ENCODE peak calls at places on chromosome 14, in nine cellular contexts. One of them, this sample, is unnamed.

GRCh38 chr14:20632831-20633771 is 8.4 kb downstream of the OR6S1 start:
- DNase-seq in activated CD4-positive, CD25-positive, alpha-beta regulatory T cell treated with anti-CD3 and anti-CD28 coated beads, Interleukin-2, amount 50 U/mL, for 72 hours: peak
- DNase-seq in germinal center: peak
- DNase-seq in AG08395: peak
- DNase-seq in hypothalamus: no peak
- DNase-seq in activated CD8-positive, alpha-beta memory T cell treated with anti-CD3 and anti-CD28 coated beads for 4 hours: no peak
- DNase-seq in posterior vena cava: peak
- DNase-seq in caudate nucleus: peak
- DNase-seq in dorsolateral prefrontal cortex: no peak
- DNase-seq in this sample: peak

GRCh38 chr14:52220924-52221802 is 46.3 kb upstream of the PTGDR start:
- DNase-seq in dorsolateral prefrontal cortex: no peak
- DNase-seq in caudate nucleus: no peak
- DNase-seq in activated CD4-positive, CD25-positive, alpha-beta regulatory T cell treated with anti-CD3 and anti-CD28 coated beads, Interleukin-2, amount 50 U/mL, for 72 hours: peak
- DNase-seq in hypothalamus: no peak
- DNase-seq in posterior vena cava: no peak
- DNase-seq in activated CD8-positive, alpha-beta memory T cell treated with anti-CD3 and anti-CD28 coated beads for 4 hours: no peak
- DNase-seq in AG08395: no peak
- DNase-seq in germinal center: no peak
- DNase-seq in this sample: no peak

GRCh38 chr14:81625343-81625742 is 91.7 kb upstream of the SEL1L start:
- DNase-seq in activated CD8-positive, alpha-beta memory T cell treated with anti-CD3 and anti-CD28 coated beads for 4 hours: no peak
- DNase-seq in activated CD4-positive, CD25-positive, alpha-beta regulatory T cell treated with anti-CD3 and anti-CD28 coated beads, Interleukin-2, amount 50 U/mL, for 72 hours: no peak
- DNase-seq in caudate nucleus: no peak
- DNase-seq in posterior vena cava: no peak
- DNase-seq in germinal center: no peak
- DNase-seq in hypothalamus: no peak
- DNase-seq in dorsolateral prefrontal cortex: no peak
- DNase-seq in AG08395: peak
- DNase-seq in this sample: peak

GRCh38 chr14:69090187-69090789 is 62.6 kb downstream of the DCAF5 start:
- DNase-seq in activated CD8-positive, alpha-beta memory T cell treated with anti-CD3 and anti-CD28 coated beads for 4 hours: peak
- DNase-seq in posterior vena cava: no peak
- DNase-seq in AG08395: peak
- DNase-seq in dorsolateral prefrontal cortex: peak
- DNase-seq in activated CD4-positive, CD25-positive, alpha-beta regulatory T cell treated with anti-CD3 and anti-CD28 coated beads, Interleukin-2, amount 50 U/mL, for 72 hours: no peak
- DNase-seq in hypothalamus: no peak
- DNase-seq in caudate nucleus: no peak
- DNase-seq in germinal center: peak
- DNase-seq in this sample: peak

GRCh38 chr14:53964249-53964648 is 7.6 kb upstream of the BMP4 start:
- DNase-seq in germinal center: no peak
- DNase-seq in posterior vena cava: no peak
- DNase-seq in AG08395: no peak
- DNase-seq in hypothalamus: no peak
- DNase-seq in caudate nucleus: no peak
- DNase-seq in activated CD8-positive, alpha-beta memory T cell treated with anti-CD3 and anti-CD28 coated beads for 4 hours: no peak
- DNase-seq in dorsolateral prefrontal cortex: no peak
- DNase-seq in activated CD4-positive, CD25-positive, alpha-beta regulatory T cell treated with anti-CD3 and anti-CD28 coated beads, Interleukin-2, amount 50 U/mL, for 72 hours: no peak
- DNase-seq in this sample: no peak

GRCh38 chr14:95098984-95099599 is 58.2 kb downstream of the DICER1 start:
- DNase-seq in dorsolateral prefrontal cortex: peak
- DNase-seq in hypothalamus: peak
- DNase-seq in activated CD8-positive, alpha-beta memory T cell treated with anti-CD3 and anti-CD28 coated beads for 4 hours: peak
- DNase-seq in AG08395: peak
- DNase-seq in caudate nucleus: peak
- DNase-seq in germinal center: no peak
- DNase-seq in posterior vena cava: peak
- DNase-seq in activated CD4-positive, CD25-positive, alpha-beta regulatory T cell treated with anti-CD3 and anti-CD28 coated beads, Interleukin-2, amount 50 U/mL, for 72 hours: no peak
- DNase-seq in this sample: peak

GRCh38 chr14:71753126-71753830 is 179.0 kb upstream of the RGS6 start:
- DNase-seq in caudate nucleus: peak
- DNase-seq in activated CD4-positive, CD25-positive, alpha-beta regulatory T cell treated with anti-CD3 and anti-CD28 coated beads, Interleukin-2, amount 50 U/mL, for 72 hours: peak
- DNase-seq in activated CD8-positive, alpha-beta memory T cell treated with anti-CD3 and anti-CD28 coated beads for 4 hours: peak
- DNase-seq in dorsolateral prefrontal cortex: peak
- DNase-seq in germinal center: peak
- DNase-seq in posterior vena cava: peak
- DNase-seq in AG08395: peak
- DNase-seq in hypothalamus: peak
- DNase-seq in this sample: peak

GRCh38 chr14:67798731-67799130 is 17.7 kb downstream of the ZFYVE26 start:
- DNase-seq in hypothalamus: no peak
- DNase-seq in AG08395: no peak
- DNase-seq in posterior vena cava: no peak
- DNase-seq in activated CD8-positive, alpha-beta memory T cell treated with anti-CD3 and anti-CD28 coated beads for 4 hours: no peak
- DNase-seq in germinal center: no peak
- DNase-seq in dorsolateral prefrontal cortex: no peak
- DNase-seq in caudate nucleus: no peak
- DNase-seq in activated CD4-positive, CD25-positive, alpha-beta regulatory T cell treated with anti-CD3 and anti-CD28 coated beads, Interleukin-2, amount 50 U/mL, for 72 hours: no peak
- DNase-seq in this sample: no peak

GRCh38 chr14:61516125-61516740 is 179.1 kb upstream of the HIF1A start:
- DNase-seq in posterior vena cava: no peak
- DNase-seq in dorsolateral prefrontal cortex: no peak
- DNase-seq in germinal center: no peak
- DNase-seq in hypothalamus: no peak
- DNase-seq in caudate nucleus: no peak
- DNase-seq in activated CD4-positive, CD25-positive, alpha-beta regulatory T cell treated with anti-CD3 and anti-CD28 coated beads, Interleukin-2, amount 50 U/mL, for 72 hours: no peak
- DNase-seq in activated CD8-positive, alpha-beta memory T cell treated with anti-CD3 and anti-CD28 coated beads for 4 hours: no peak
- DNase-seq in AG08395: peak
- DNase-seq in this sample: no peak

GRCh38 chr14:55122441-55122986 is 6.5 kb upstream of the LGALS3 start:
- DNase-seq in germinal center: no peak
- DNase-seq in activated CD8-positive, alpha-beta memory T cell treated with anti-CD3 and anti-CD28 coated beads for 4 hours: no peak
- DNase-seq in dorsolateral prefrontal cortex: no peak
- DNase-seq in caudate nucleus: no peak
- DNase-seq in activated CD4-positive, CD25-positive, alpha-beta regulatory T cell treated with anti-CD3 and anti-CD28 coated beads, Interleukin-2, amount 50 U/mL, for 72 hours: no peak
- DNase-seq in hypothalamus: no peak
- DNase-seq in AG08395: no peak
- DNase-seq in posterior vena cava: no peak
- DNase-seq in this sample: peak

GRCh38 chr14:102777711-102778615 is 714 bp downstream of the TRAF3 start:
- DNase-seq in caudate nucleus: no peak
- DNase-seq in activated CD8-positive, alpha-beta memory T cell treated with anti-CD3 and anti-CD28 coated beads for 4 hours: no peak
- DNase-seq in hypothalamus: no peak
- DNase-seq in germinal center: no peak
- DNase-seq in activated CD4-positive, CD25-positive, alpha-beta regulatory T cell treated with anti-CD3 and anti-CD28 coated beads, Interleukin-2, amount 50 U/mL, for 72 hours: peak
- DNase-seq in posterior vena cava: peak
- DNase-seq in AG08395: peak
- DNase-seq in dorsolateral prefrontal cortex: no peak
- DNase-seq in this sample: peak

GRCh38 chr14:89481167-89481566 is 64.1 kb upstream of the FOXN3 start:
- DNase-seq in AG08395: no peak
- DNase-seq in posterior vena cava: peak
- DNase-seq in activated CD4-positive, CD25-positive, alpha-beta regulatory T cell treated with anti-CD3 and anti-CD28 coated beads, Interleukin-2, amount 50 U/mL, for 72 hours: no peak
- DNase-seq in hypothalamus: no peak
- DNase-seq in dorsolateral prefrontal cortex: no peak
- DNase-seq in activated CD8-positive, alpha-beta memory T cell treated with anti-CD3 and anti-CD28 coated beads for 4 hours: no peak
- DNase-seq in germinal center: no peak
- DNase-seq in caudate nucleus: no peak
- DNase-seq in this sample: no peak